ENCODE peak calls at places on chromosomes 13 and 19, in ten cellular contexts. D is T-helper 2 cell treated with Interferon-gamma antibody and Interleukin-4, amounts not matched to agents 5 μg/mL and 100 μg/mL, for 36 hours; H is activated T-helper 2 cell treated with anti-CD3 and anti-CD28 coated beads, Interferon-gamma antibody, Interleukin-2, Interleukin-4, amounts not matched to agents 10 μg/mL and 5 μg/mL and 100 μg/mL, durations not matched to agents 14 hours and 24 hours and 36 hours; G is nucleus accumbens; Z is HuH-7.5; I is H7; E is GM12864; X is HS-5; B is stimulated activated CD4-positive, alpha-beta T cell treated with anti-CD3 and anti-CD28 coated beads, Interleukin-1b, Interleukin-23, amount 100 ng/mL, for 1 hour; R is cardiac muscle cell. T is an unnamed sample.

GRCh38 chr13:112771139-112771876 is 81.5 kb downstream of the ATP11A start:
- DNase-seq in Z (no peak), I (peak; percentile 43), H (no peak), B (no peak), G (no peak), X (no peak), R (peak; percentile 27), D (no peak), E (no peak), T (no peak)

GRCh38 chr19:43934055-43934984 is 762 bp downstream of the ZNF45 start:
- DNase-seq in X (no peak), H (no peak), G (no peak), E (no peak), D (no peak), B (no peak), R (peak; percentile 3), I (peak; percentile 17), Z (no peak), T (no peak)

GRCh38 chr13:78993792-78994191 is 334.8 kb upstream of the OBI1 start:
- DNase-seq in X (no peak), D (no peak), I (no peak), H (no peak), R (no peak), Z (no peak), E (no peak), B (no peak), G (no peak), T (no peak)

GRCh38 chr19:1383311-1384084 is at the start of gene NDUFS7:
- DNase-seq in X (peak; percentile 53), G (peak; percentile 93), D (peak; percentile 92), E (peak; percentile 84), R (peak; percentile 93), Z (peak; percentile 82), I (peak; percentile 90), H (peak; percentile 89), B (peak; percentile 85), T (peak; percentile 92)

GRCh38 chr13:113002206-113002821 is 33.3 kb downstream of the MCF2L start:
- DNase-seq in X (no peak), B (no peak), D (no peak), Z (peak; percentile 83), G (no peak), E (no peak), I (peak; percentile 96), H (no peak), R (peak; percentile 58), T (no peak)

GRCh38 chr13:23899555-23899954 is 2.3 kb upstream of the C1QTNF9B start:
- DNase-seq in D (no peak), G (no peak), I (no peak), X (no peak), Z (no peak), R (peak; percentile 40), H (no peak), E (no peak), B (no peak), T (peak; percentile 35)

GRCh38 chr13:99968521-99969367 is 2.8 kb downstream of the ZIC5 start:
- DNase-seq in B (no peak), G (no peak), I (peak; percentile 78), Z (no peak), R (peak; percentile 62), H (no peak), E (no peak), X (no peak), D (no peak), T (no peak)

GRCh38 chr19:42433503-42434260 is 6.5 kb upstream of the LIPE start:
- DNase-seq in X (no peak), I (peak; percentile 72), Z (peak; percentile 65), D (peak; percentile 44), H (peak; percentile 38), E (no peak), G (peak; percentile 69), R (peak; percentile 80), B (no peak), T (peak; percentile 70)

GRCh38 chr19:55418185-55418584 is 10.6 kb upstream of the UBE2S start:
- DNase-seq in B (no peak), E (peak; percentile 40), G (peak; percentile 44), Z (peak; percentile 84), H (peak; percentile 26), D (peak; percentile 35), I (peak; percentile 91), R (peak; percentile 85), X (peak; percentile 60), T (peak; percentile 54)

GRCh38 chr13:40637644-40638043 is 28.8 kb downstream of the FOXO1 start:
- DNase-seq in I (no peak), X (no peak), Z (no peak), R (no peak), G (no peak), H (no peak), B (no peak), D (no peak), E (no peak), T (no peak)

GRCh38 chr19:35534803-35535480 is 1.7 kb downstream of the GAPDHS start:
- DNase-seq in H (no peak), Z (no peak), B (no peak), I (peak; percentile 65), X (no peak), R (no peak), G (no peak), E (no peak), D (no peak), T (no peak)